ENCODE peak calls at places on chromosomes 2 and 18, in four cellular contexts. One of them, this sample, is unnamed.
A peak's percentile ranks its signal among the peaks of the same experiment; 100 is the strongest.

GRCh38 chr18:5759169-5759568 is 136.2 kb downstream of the TMEM200C start:
- DNase-seq in progenitor cell of endocrine pancreas: no peak
- DNase-seq in NCI-H2171: no peak
- DNase-seq in DMS79 treated with DMSO at 0.1 percent for 48 hours: peak; percentile 89
- DNase-seq in this sample: no peak

GRCh38 chr2:437772-438393 is 150.0 kb upstream of the ALKAL2 start:
- DNase-seq in progenitor cell of endocrine pancreas: no peak
- DNase-seq in NCI-H2171: peak; percentile 96
- DNase-seq in DMS79 treated with DMSO at 0.1 percent for 48 hours: peak; percentile 49
- DNase-seq in this sample: no peak

GRCh38 chr2:114201781-114202180 is 240.7 kb upstream of the DPP10 start:
- DNase-seq in progenitor cell of endocrine pancreas: no peak
- DNase-seq in NCI-H2171: no peak
- DNase-seq in DMS79 treated with DMSO at 0.1 percent for 48 hours: no peak
- DNase-seq in this sample: no peak

GRCh38 chr2:73243884-73244570 is 9.9 kb downstream of the CCT7 start:
- DNase-seq in progenitor cell of endocrine pancreas: no peak
- DNase-seq in NCI-H2171: peak; percentile 7
- DNase-seq in DMS79 treated with DMSO at 0.1 percent for 48 hours: peak; percentile 92
- DNase-seq in this sample: peak; percentile 79

GRCh38 chr2:74391209-74391579 is 11.1 kb upstream of the DCTN1 start:
- DNase-seq in progenitor cell of endocrine pancreas: no peak
- DNase-seq in NCI-H2171: no peak
- DNase-seq in DMS79 treated with DMSO at 0.1 percent for 48 hours: peak; percentile 54
- DNase-seq in this sample: no peak

GRCh38 chr2:239202343-239202742 is 198.5 kb downstream of the HDAC4 start:
- DNase-seq in progenitor cell of endocrine pancreas: no peak
- DNase-seq in NCI-H2171: no peak
- DNase-seq in DMS79 treated with DMSO at 0.1 percent for 48 hours: no peak
- DNase-seq in this sample: no peak

GRCh38 chr2:178108176-178108575 is 4.1 kb upstream of the RBM45 start:
- DNase-seq in progenitor cell of endocrine pancreas: no peak
- DNase-seq in NCI-H2171: no peak
- DNase-seq in DMS79 treated with DMSO at 0.1 percent for 48 hours: no peak
- DNase-seq in this sample: no peak

GRCh38 chr2:130370490-130370889 is 14.6 kb downstream of the PTPN18 start:
- DNase-seq in progenitor cell of endocrine pancreas: no peak
- DNase-seq in NCI-H2171: no peak
- DNase-seq in DMS79 treated with DMSO at 0.1 percent for 48 hours: no peak
- DNase-seq in this sample: no peak

GRCh38 chr2:15756882-15757819 is 165.5 kb downstream of the DDX1 start:
- DNase-seq in progenitor cell of endocrine pancreas: no peak
- DNase-seq in NCI-H2171: no peak
- DNase-seq in DMS79 treated with DMSO at 0.1 percent for 48 hours: no peak
- DNase-seq in this sample: no peak

GRCh38 chr18:70044626-70045025 is 97.0 kb upstream of the CD226 start:
- DNase-seq in progenitor cell of endocrine pancreas: no peak
- DNase-seq in NCI-H2171: no peak
- DNase-seq in DMS79 treated with DMSO at 0.1 percent for 48 hours: no peak
- DNase-seq in this sample: no peak

GRCh38 chr2:223041527-223042109 is 10.4 kb upstream of the KCNE4 start:
- DNase-seq in progenitor cell of endocrine pancreas: peak; percentile 28
- DNase-seq in NCI-H2171: peak; percentile 5
- DNase-seq in DMS79 treated with DMSO at 0.1 percent for 48 hours: no peak
- DNase-seq in this sample: peak; percentile 86

GRCh38 chr2:40341198-40341597 is 110.7 kb downstream of the SLC8A1 start:
- DNase-seq in progenitor cell of endocrine pancreas: no peak
- DNase-seq in NCI-H2171: no peak
- DNase-seq in DMS79 treated with DMSO at 0.1 percent for 48 hours: no peak
- DNase-seq in this sample: no peak

GRCh38 chr2:9663008-9663879 is 32.4 kb upstream of the YWHAQ start:
- DNase-seq in progenitor cell of endocrine pancreas: no peak
- DNase-seq in NCI-H2171: peak; percentile 58
- DNase-seq in DMS79 treated with DMSO at 0.1 percent for 48 hours: peak; percentile 78
- DNase-seq in this sample: no peak

GRCh38 chr2:7845332-7845731 is 836.5 kb upstream of the ID2 start:
- DNase-seq in progenitor cell of endocrine pancreas: no peak
- DNase-seq in NCI-H2171: no peak
- DNase-seq in DMS79 treated with DMSO at 0.1 percent for 48 hours: no peak
- DNase-seq in this sample: no peak

GRCh38 chr18:76679877-76680276 is 142.5 kb upstream of the ZNF236 start:
- DNase-seq in progenitor cell of endocrine pancreas: no peak
- DNase-seq in NCI-H2171: no peak
- DNase-seq in DMS79 treated with DMSO at 0.1 percent for 48 hours: no peak
- DNase-seq in this sample: no peak

GRCh38 chr2:238843476-238843875 is 4.4 kb upstream of the TWIST2 start:
- DNase-seq in progenitor cell of endocrine pancreas: no peak
- DNase-seq in NCI-H2171: no peak
- DNase-seq in DMS79 treated with DMSO at 0.1 percent for 48 hours: no peak
- DNase-seq in this sample: no peak

GRCh38 chr2:112812318-112813042 is 24.1 kb downstream of the IL1B start:
- DNase-seq in progenitor cell of endocrine pancreas: no peak
- DNase-seq in NCI-H2171: no peak
- DNase-seq in DMS79 treated with DMSO at 0.1 percent for 48 hours: no peak
- DNase-seq in this sample: no peak

GRCh38 chr2:206700141-206700540 is 18.1 kb downstream of the DYTN start:
- DNase-seq in progenitor cell of endocrine pancreas: no peak
- DNase-seq in NCI-H2171: no peak
- DNase-seq in DMS79 treated with DMSO at 0.1 percent for 48 hours: no peak
- DNase-seq in this sample: no peak

GRCh38 chr2:84924173-84925106 is 19.0 kb downstream of the TMSB10 start:
- DNase-seq in progenitor cell of endocrine pancreas: no peak
- DNase-seq in NCI-H2171: no peak
- DNase-seq in DMS79 treated with DMSO at 0.1 percent for 48 hours: no peak
- DNase-seq in this sample: no peak

GRCh38 chr18:78069784-78070664 is 820.4 kb downstream of the GALR1 start:
- DNase-seq in progenitor cell of endocrine pancreas: no peak
- DNase-seq in NCI-H2171: no peak
- DNase-seq in DMS79 treated with DMSO at 0.1 percent for 48 hours: peak; percentile 52
- DNase-seq in this sample: no peak

GRCh38 chr2:36485521-36485920 is 112.4 kb downstream of the FEZ2 start:
- DNase-seq in progenitor cell of endocrine pancreas: no peak
- DNase-seq in NCI-H2171: no peak
- DNase-seq in DMS79 treated with DMSO at 0.1 percent for 48 hours: no peak
- DNase-seq in this sample: no peak

GRCh38 chr18:73101977-73102376 is 234.2 kb upstream of the NETO1 start:
- DNase-seq in progenitor cell of endocrine pancreas: no peak
- DNase-seq in NCI-H2171: no peak
- DNase-seq in DMS79 treated with DMSO at 0.1 percent for 48 hours: no peak
- DNase-seq in this sample: no peak

GRCh38 chr18:62312851-62313250 is 12.3 kb upstream of the TNFRSF11A start:
- DNase-seq in progenitor cell of endocrine pancreas: no peak
- DNase-seq in NCI-H2171: no peak
- DNase-seq in DMS79 treated with DMSO at 0.1 percent for 48 hours: no peak
- DNase-seq in this sample: no peak

GRCh38 chr18:7980136-7980535 is 413.0 kb downstream of the PTPRM start:
- DNase-seq in progenitor cell of endocrine pancreas: no peak
- DNase-seq in NCI-H2171: no peak
- DNase-seq in DMS79 treated with DMSO at 0.1 percent for 48 hours: no peak
- DNase-seq in this sample: no peak

GRCh38 chr2:58842501-58843144 is 601.5 kb upstream of the FANCL start:
- DNase-seq in progenitor cell of endocrine pancreas: no peak
- DNase-seq in NCI-H2171: no peak
- DNase-seq in DMS79 treated with DMSO at 0.1 percent for 48 hours: no peak
- DNase-seq in this sample: no peak

GRCh38 chr2:48415765-48416515 is 114.0 kb upstream of the STON1 start:
- DNase-seq in progenitor cell of endocrine pancreas: no peak
- DNase-seq in NCI-H2171: no peak
- DNase-seq in DMS79 treated with DMSO at 0.1 percent for 48 hours: peak; percentile 20
- DNase-seq in this sample: no peak

GRCh38 chr2:73939419-73939818 is 12.7 kb downstream of the DGUOK start:
- DNase-seq in progenitor cell of endocrine pancreas: no peak
- DNase-seq in NCI-H2171: no peak
- DNase-seq in DMS79 treated with DMSO at 0.1 percent for 48 hours: no peak
- DNase-seq in this sample: no peak

GRCh38 chr2:102101097-102101843 is 41.3 kb upstream of the IL1R1 start:
- DNase-seq in progenitor cell of endocrine pancreas: no peak
- DNase-seq in NCI-H2171: no peak
- DNase-seq in DMS79 treated with DMSO at 0.1 percent for 48 hours: no peak
- DNase-seq in this sample: no peak

GRCh38 chr2:108949316-108950299 is 39.4 kb downstream of the EDAR start:
- DNase-seq in progenitor cell of endocrine pancreas: no peak
- DNase-seq in NCI-H2171: no peak
- DNase-seq in DMS79 treated with DMSO at 0.1 percent for 48 hours: no peak
- DNase-seq in this sample: no peak

GRCh38 chr2:240254337-240255164 is 114.1 kb upstream of the OTOS start:
- DNase-seq in progenitor cell of endocrine pancreas: no peak
- DNase-seq in NCI-H2171: no peak
- DNase-seq in DMS79 treated with DMSO at 0.1 percent for 48 hours: no peak
- DNase-seq in this sample: no peak

GRCh38 chr2:191797937-191798873 is 48.7 kb downstream of the CAVIN2 start:
- DNase-seq in progenitor cell of endocrine pancreas: no peak
- DNase-seq in NCI-H2171: no peak
- DNase-seq in DMS79 treated with DMSO at 0.1 percent for 48 hours: peak; percentile 84
- DNase-seq in this sample: no peak

GRCh38 chr18:76524900-76525698 is 30.1 kb upstream of the ZNF516 start:
- DNase-seq in progenitor cell of endocrine pancreas: no peak
- DNase-seq in NCI-H2171: peak; percentile 61
- DNase-seq in DMS79 treated with DMSO at 0.1 percent for 48 hours: peak; percentile 22
- DNase-seq in this sample: no peak

GRCh38 chr2:55163258-55163657 is 68.8 kb downstream of the CLHC1 start:
- DNase-seq in progenitor cell of endocrine pancreas: no peak
- DNase-seq in NCI-H2171: no peak
- DNase-seq in DMS79 treated with DMSO at 0.1 percent for 48 hours: no peak
- DNase-seq in this sample: no peak

GRCh38 chr2:88492002-88492401 is 39.5 kb upstream of the FOXI3 start:
- DNase-seq in progenitor cell of endocrine pancreas: no peak
- DNase-seq in NCI-H2171: no peak
- DNase-seq in DMS79 treated with DMSO at 0.1 percent for 48 hours: no peak
- DNase-seq in this sample: no peak

GRCh38 chr2:103132536-103133217 is 370.8 kb downstream of the TMEM182 start:
- DNase-seq in progenitor cell of endocrine pancreas: no peak
- DNase-seq in NCI-H2171: no peak
- DNase-seq in DMS79 treated with DMSO at 0.1 percent for 48 hours: no peak
- DNase-seq in this sample: no peak

GRCh38 chr2:3478846-3479385 is 40.4 kb downstream of the ADI1 start:
- DNase-seq in progenitor cell of endocrine pancreas: no peak
- DNase-seq in NCI-H2171: no peak
- DNase-seq in DMS79 treated with DMSO at 0.1 percent for 48 hours: no peak
- DNase-seq in this sample: no peak

GRCh38 chr2:226256709-226257401 is 542.8 kb downstream of the IRS1 start:
- DNase-seq in progenitor cell of endocrine pancreas: no peak
- DNase-seq in NCI-H2171: peak; percentile 16
- DNase-seq in DMS79 treated with DMSO at 0.1 percent for 48 hours: no peak
- DNase-seq in this sample: peak; percentile 42

GRCh38 chr2:131076707-131077106 is 16.6 kb downstream of the FAM168B start:
- DNase-seq in progenitor cell of endocrine pancreas: no peak
- DNase-seq in NCI-H2171: no peak
- DNase-seq in DMS79 treated with DMSO at 0.1 percent for 48 hours: no peak
- DNase-seq in this sample: no peak

GRCh38 chr2:161586517-161587167 is 37.6 kb upstream of the SLC4A10 start:
- DNase-seq in progenitor cell of endocrine pancreas: no peak
- DNase-seq in NCI-H2171: no peak
- DNase-seq in DMS79 treated with DMSO at 0.1 percent for 48 hours: no peak
- DNase-seq in this sample: peak; percentile 38

This sample was measured in NCI-H446 treated with DMSO at 0.1 percent for 48 hours.